ENCODE peak calls at places on chromosomes 13 and 19, in seven cellular contexts. P is AG10803, S is AG04450, N is lower lobe of right lung, Q is lower leg skin, K is stomach, G is RWPE2. E is an unnamed sample.

GRCh38 chr19:53394522-53394973 is 401 bp upstream of the ZNF765 start:
- DNase-seq in G (no peak), K (peak), N (peak), S (no peak), P (peak), Q (peak), E (no peak)

GRCh38 chr19:10936661-10937084 is 8.1 kb downstream of the TIMM29 start:
- DNase-seq in K (peak), P (peak), G (no peak), N (no peak), S (peak), Q (no peak), E (peak)

GRCh38 chr19:33358408-33358807 is 15.1 kb upstream of the CEBPG start:
- DNase-seq in K (no peak), N (no peak), Q (no peak), G (no peak), S (no peak), P (no peak), E (no peak)

GRCh38 chr13:46347277-46347676 is 39.8 kb downstream of the RUBCNL start:
- DNase-seq in S (no peak), G (no peak), N (no peak), Q (no peak), P (no peak), K (no peak), E (no peak)

GRCh38 chr13:50910483-50910805 is 853 bp downstream of the RNASEH2B start:
- DNase-seq in S (no peak), Q (no peak), P (peak), G (no peak), N (no peak), K (no peak), E (peak)

GRCh38 chr19:20244356-20244755 is 77.3 kb downstream of the ZNF486 start:
- DNase-seq in Q (no peak), N (no peak), K (no peak), G (no peak), S (no peak), P (no peak), E (no peak)

GRCh38 chr13:31909889-31910551 is 121.6 kb upstream of the FRY start:
- DNase-seq in N (no peak), S (peak), Q (peak), P (peak), K (peak), G (no peak), E (peak)

GRCh38 chr13:32791545-32792172 is 205.4 kb downstream of the PDS5B start:
- DNase-seq in K (no peak), G (no peak), S (no peak), N (no peak), P (peak), Q (no peak), E (no peak)

GRCh38 chr13:93460005-93460404 is 233.4 kb downstream of the GPC6 start:
- DNase-seq in G (no peak), N (no peak), P (no peak), S (no peak), Q (no peak), K (no peak), E (no peak)

GRCh38 chr19:18205180-18205915 is 1.5 kb upstream of the RAB3A start:
- DNase-seq in G (no peak), N (peak), Q (peak), K (peak), P (peak), S (peak), E (peak)

GRCh38 chr13:67966065-67966464 is 735.9 kb upstream of the PCDH9 start:
- DNase-seq in N (no peak), S (no peak), Q (no peak), K (no peak), P (no peak), G (no peak), E (no peak)

GRCh38 chr13:44157614-44158013 is 216.0 kb upstream of the SERP2 start:
- DNase-seq in P (peak), N (no peak), G (no peak), Q (no peak), S (no peak), K (no peak), E (no peak)

GRCh38 chr13:112903071-112903577 is 65.9 kb upstream of the MCF2L start:
- DNase-seq in G (no peak), P (no peak), S (no peak), Q (no peak), N (no peak), K (no peak), E (no peak)

GRCh38 chr19:15466851-15467733 is 2.7 kb upstream of the RASAL3 start:
- DNase-seq in P (peak), G (no peak), S (peak), K (no peak), N (no peak), Q (no peak), E (peak)

GRCh38 chr13:47555235-47555634 is 445.8 kb downstream of the SUCLA2 start:
- DNase-seq in K (no peak), Q (no peak), N (no peak), G (no peak), S (no peak), P (no peak), E (no peak)

GRCh38 chr13:79735228-79735627 is 254.3 kb downstream of the NDFIP2 start:
- DNase-seq in G (no peak), S (no peak), N (no peak), Q (no peak), K (no peak), P (peak), E (no peak)

GRCh38 chr13:39016789-39017188 is 21.1 kb downstream of the PROSER1 start:
- DNase-seq in S (no peak), K (no peak), N (no peak), P (peak), Q (no peak), G (no peak), E (peak)

GRCh38 chr13:106121173-106121754 is 414.2 kb downstream of the EFNB2 start:
- DNase-seq in K (no peak), G (no peak), N (no peak), Q (no peak), S (no peak), P (no peak), E (no peak)

GRCh38 chr13:50587122-50587521 is 256.4 kb downstream of the DLEU7 start:
- DNase-seq in G (no peak), Q (no peak), S (no peak), P (no peak), N (no peak), K (no peak), E (no peak)

GRCh38 chr19:39671739-39672363 is 16.1 kb downstream of the LGALS16 start:
- DNase-seq in S (no peak), N (no peak), Q (no peak), K (peak), G (no peak), P (peak), E (peak)

GRCh38 chr19:47511681-47512080 is 3.2 kb downstream of the NAPA start:
- DNase-seq in K (no peak), G (no peak), P (peak), S (peak), N (no peak), Q (no peak), E (peak)

GRCh38 chr19:2120821-2121220 is 24.1 kb downstream of the IZUMO4 start:
- DNase-seq in Q (no peak), S (no peak), N (no peak), K (no peak), P (no peak), G (no peak), E (no peak)

GRCh38 chr19:1237027-1237659 is 662 bp downstream of the CBARP start:
- DNase-seq in N (no peak), K (no peak), Q (no peak), G (no peak), S (no peak), P (no peak), E (peak)

GRCh38 chr13:110485604-110486003 is 75.9 kb downstream of the RAB20 start:
- DNase-seq in N (no peak), K (no peak), S (no peak), G (no peak), Q (no peak), P (no peak), E (no peak)

GRCh38 chr13:23899555-23899954 is 2.3 kb upstream of the C1QTNF9B start:
- DNase-seq in G (no peak), N (no peak), P (peak), S (peak), Q (no peak), K (no peak), E (peak)

GRCh38 chr19:21786931-21787330 is 19.6 kb upstream of the ZNF100 start:
- DNase-seq in S (no peak), G (no peak), K (no peak), N (no peak), P (no peak), Q (no peak), E (no peak)

GRCh38 chr13:41568143-41568989 is 111.0 kb downstream of the RGCC start:
- DNase-seq in G (no peak), Q (no peak), N (no peak), K (no peak), S (no peak), P (no peak), E (no peak)

GRCh38 chr13:110651271-110651670 is 35.9 kb downstream of the NAXD start:
- DNase-seq in K (no peak), S (no peak), N (no peak), P (no peak), Q (no peak), G (no peak), E (no peak)

GRCh38 chr19:33473644-33474305 is 47.8 kb downstream of the PEPD start:
- DNase-seq in N (peak), P (peak), Q (no peak), K (no peak), G (no peak), S (no peak), E (peak)

GRCh38 chr13:27171244-27171829 is at the start of gene USP12:
- DNase-seq in S (no peak), Q (no peak), P (peak), G (no peak), K (no peak), N (peak), E (peak)

GRCh38 chr19:1568320-1569019 is at the start of gene MEX3D:
- DNase-seq in G (no peak), Q (peak), K (peak), S (no peak), P (peak), N (peak), E (peak)

GRCh38 chr13:25286308-25286968 is 850 bp downstream of the MTMR6 start:
- DNase-seq in K (no peak), G (no peak), N (no peak), S (no peak), P (peak), Q (no peak), E (peak)

GRCh38 chr19:55304279-55304978 is 20.6 kb downstream of the BRSK1 start:
- DNase-seq in S (no peak), P (peak), G (no peak), K (peak), N (no peak), Q (no peak), E (peak)

GRCh38 chr19:45528744-45529453 is 21.6 kb downstream of the VASP start:
- DNase-seq in N (peak), Q (no peak), G (peak), P (no peak), K (peak), S (no peak), E (no peak)

GRCh38 chr19:23318143-23318542 is 67.9 kb upstream of the ZNF724 start:
- DNase-seq in K (no peak), Q (no peak), G (no peak), S (no peak), P (no peak), N (no peak), E (peak)

GRCh38 chr19:56141416-56141992 is 417 bp downstream of the ZNF444 start:
- DNase-seq in K (no peak), P (no peak), S (no peak), G (no peak), N (no peak), Q (no peak), E (no peak)

DNA sequence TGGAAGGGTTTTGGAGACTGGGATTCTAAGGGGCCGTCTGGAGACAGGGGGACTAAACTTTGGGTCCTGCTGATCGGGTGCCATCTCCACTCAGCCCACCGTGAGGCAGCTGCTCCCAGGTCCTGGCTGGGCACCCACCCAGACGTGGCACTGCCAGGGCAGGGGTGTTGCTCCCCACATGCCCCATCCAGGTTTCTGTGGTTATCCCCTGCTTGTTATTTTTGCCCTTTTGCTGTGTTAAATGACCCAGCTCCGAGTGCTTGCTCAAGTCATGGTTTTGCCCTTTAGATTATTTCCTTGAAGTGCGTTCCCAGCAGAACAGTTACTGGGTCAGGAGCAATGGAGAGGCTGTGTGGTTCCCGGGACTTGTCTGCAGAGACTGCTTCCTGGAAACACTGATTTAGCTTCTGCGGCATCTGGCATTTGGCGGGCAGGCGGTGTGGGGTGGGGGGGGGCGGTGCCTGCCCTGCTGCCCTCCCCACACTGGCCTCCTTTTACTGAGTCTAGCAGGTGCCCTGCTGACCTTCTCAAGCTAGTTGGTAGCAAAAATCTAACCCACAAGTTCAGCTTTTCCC is 1.9 kb downstream of the RAB11B start:
- DNase-seq in K (peak), G (no peak), N (peak), P (peak), S (no peak), Q (no peak), E (peak)
- H3K4me3 ChIP-seq in K (no peak), G (no peak), N (peak), P (peak), S (no peak), Q (no peak), E (no peak)

GRCh38 chr13:76019421-76020044 is 383.4 kb downstream of the LMO7 start:
- DNase-seq in Q (no peak), P (no peak), S (no peak), N (peak), G (no peak), K (no peak), E (no peak)
- TF ChIP-seq CTCF in Q (no peak), P (no peak), S (no peak), N (no peak), G (peak), K (no peak), E (peak)

GRCh38 chr19:35334064-35334753 is 5.2 kb downstream of the CD22 start:
- DNase-seq in P (no peak), K (no peak), G (no peak), Q (no peak), N (no peak), S (no peak), E (no peak)
- H3K4me3 ChIP-seq in P (no peak), K (no peak), G (no peak), Q (no peak), N (no peak), S (no peak), E (no peak)

GRCh38 chr19:3801412-3802096 is 15.4 kb upstream of the MATK start:
- DNase-seq in P (no peak), Q (peak), S (no peak), G (peak), N (peak), K (peak), E (no peak)
- TF ChIP-seq CTCF in P (peak), Q (no peak), S (peak), G (no peak), N (peak), K (no peak), E (peak)

DNA sequence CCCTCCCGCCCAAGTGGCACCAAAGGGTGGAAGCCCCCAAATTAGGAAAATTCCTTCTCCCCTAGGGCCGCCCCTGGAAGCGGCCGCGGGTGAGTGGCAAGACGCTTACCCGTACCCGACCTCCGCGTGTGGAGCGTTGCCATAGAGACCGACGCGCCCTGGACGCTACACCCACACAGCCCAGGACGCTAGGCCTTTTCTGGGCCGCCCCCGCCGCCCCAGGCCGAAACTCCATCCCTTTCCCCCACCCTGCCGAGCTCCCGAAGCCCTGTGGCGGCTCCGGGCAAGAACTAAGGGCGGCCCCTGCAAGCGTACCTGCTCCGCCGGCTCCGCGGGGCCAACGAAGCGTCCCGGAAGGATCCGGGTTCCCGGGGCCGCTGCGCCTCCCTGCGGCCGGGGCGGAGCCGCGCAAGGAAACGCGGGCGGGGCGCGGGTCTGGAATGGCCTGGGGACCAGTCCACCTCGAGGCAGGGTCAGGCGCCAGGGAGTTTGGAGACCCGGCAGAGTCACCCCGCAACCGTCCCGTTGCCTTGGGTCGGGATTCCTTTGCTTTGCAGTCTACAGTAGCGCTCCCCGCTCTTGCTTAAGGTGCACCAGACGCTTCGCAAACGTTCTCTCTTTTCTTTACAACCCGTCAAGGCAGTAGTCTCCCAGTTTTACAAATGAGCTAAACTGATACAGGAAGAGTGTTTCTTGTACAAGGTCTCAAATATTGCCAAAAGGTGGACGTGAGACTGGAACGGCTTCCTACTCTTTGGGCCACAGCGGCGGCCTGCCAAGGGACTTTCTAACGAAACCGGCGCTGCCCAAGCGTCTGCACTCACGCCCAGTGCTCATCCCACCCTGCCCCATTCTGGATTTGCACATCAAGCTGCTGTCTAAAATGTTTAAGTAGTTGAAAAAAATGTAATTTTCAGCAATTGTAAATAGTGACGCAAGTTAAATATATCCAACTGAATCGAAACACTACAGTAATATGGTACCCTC is at the start of gene NEK5:
- DNase-seq in Q (peak), K (peak), S (no peak), G (peak), P (peak), N (peak), E (peak)
- H3K4me3 ChIP-seq in Q (peak), K (peak), S (peak), G (peak), P (peak), N (peak), E (peak)

GRCh38 chr19:49801966-49802661 is 11.0 kb downstream of the FUZ start:
- DNase-seq in P (peak), Q (peak), N (no peak), G (peak), S (peak), K (peak), E (peak)
- TF ChIP-seq CTCF in P (peak), Q (no peak), N (no peak), G (no peak), S (peak), K (no peak), E (peak)

E was measured in cardiac fibroblast.